ENCODE peak calls at places on chromosomes 3 and 15, in seven cellular contexts. M, J, X, L, Z, W and N are unnamed samples.

GRCh38 chr3:43867673-43868072 is 176.9 kb downstream of the ABHD5 start:
- DNase-seq in M (no peak), J (no peak), X (peak), L (no peak), Z (no peak), W (no peak), N (no peak)

GRCh38 chr15:30953731-30954378 is 37.6 kb downstream of the MTMR10 start:
- DNase-seq in M (no peak), J (no peak), X (no peak), L (peak), Z (no peak), W (peak), N (no peak)

GRCh38 chr15:39622660-39623549 is 42.0 kb downstream of the THBS1 start:
- DNase-seq in M (no peak), J (no peak), X (no peak), L (no peak), Z (no peak), W (no peak), N (no peak)

GRCh38 chr3:33074217-33075067 is 22.5 kb downstream of the GLB1 start:
- DNase-seq in M (peak), J (peak), X (no peak), L (no peak), Z (no peak), W (peak), N (peak)

GRCh38 chr3:17157713-17158112 is 273.0 kb downstream of the PLCL2 start:
- DNase-seq in M (no peak), J (no peak), X (no peak), L (no peak), Z (no peak), W (no peak), N (no peak)

GRCh38 chr3:109548192-109548938 is 211.0 kb upstream of the DPPA4 start:
- DNase-seq in M (no peak), J (no peak), X (no peak), L (no peak), Z (no peak), W (no peak), N (no peak)

GRCh38 chr3:154334973-154335420 is 10.7 kb upstream of the DHX36 start:
- DNase-seq in M (no peak), J (no peak), X (no peak), L (no peak), Z (no peak), W (peak), N (no peak)

GRCh38 chr15:39887832-39888231 is 32.2 kb downstream of the GPR176 start:
- DNase-seq in M (peak), J (no peak), X (no peak), L (no peak), Z (no peak), W (peak), N (no peak)

GRCh38 chr15:98841419-98841970 is 166.1 kb downstream of the PGPEP1L start:
- DNase-seq in M (no peak), J (no peak), X (no peak), L (no peak), Z (no peak), W (no peak), N (no peak)

GRCh38 chr15:51311510-51311909 is 26.9 kb downstream of the CYP19A1 start:
- DNase-seq in M (no peak), J (no peak), X (no peak), L (no peak), Z (no peak), W (no peak), N (no peak)

GRCh38 chr3:173889522-173890055 is 492.0 kb downstream of the NLGN1 start:
- DNase-seq in M (no peak), J (no peak), X (no peak), L (no peak), Z (no peak), W (no peak), N (no peak)

GRCh38 chr15:29926083-29926388 is 103.8 kb upstream of the TJP1 start:
- DNase-seq in M (no peak), J (no peak), X (no peak), L (no peak), Z (no peak), W (no peak), N (no peak)

GRCh38 chr15:43219929-43220886 is 610 bp downstream of the EPB42 start:
- DNase-seq in M (no peak), J (no peak), X (no peak), L (no peak), Z (no peak), W (no peak), N (no peak)

GRCh38 chr15:91456251-91456718 is 356.2 kb downstream of the SV2B start:
- DNase-seq in M (no peak), J (no peak), X (no peak), L (no peak), Z (no peak), W (no peak), N (no peak)

GRCh38 chr3:154801729-154802128 is 278.4 kb upstream of the MME start:
- DNase-seq in M (no peak), J (no peak), X (no peak), L (no peak), Z (no peak), W (no peak), N (no peak)

GRCh38 chr3:100060685-100061484 is 53.4 kb downstream of the FILIP1L start:
- DNase-seq in M (no peak), J (no peak), X (no peak), L (no peak), Z (no peak), W (peak), N (no peak)

GRCh38 chr15:70775160-70775559 is 11.8 kb upstream of the UACA start:
- DNase-seq in M (no peak), J (no peak), X (no peak), L (no peak), Z (no peak), W (no peak), N (no peak)

GRCh38 chr3:133491481-133492059 is 81.9 kb upstream of the CDV3 start:
- DNase-seq in M (no peak), J (no peak), X (no peak), L (no peak), Z (no peak), W (no peak), N (no peak)

GRCh38 chr3:99895706-99896441 is 78.2 kb downstream of the CMSS1 start:
- DNase-seq in M (no peak), J (no peak), X (no peak), L (no peak), Z (no peak), W (peak), N (no peak)

GRCh38 chr15:36175781-36176211 is 403.6 kb upstream of the CDIN1 start:
- DNase-seq in M (no peak), J (no peak), X (no peak), L (no peak), Z (no peak), W (no peak), N (no peak)

GRCh38 chr15:42494998-42495360 is 455 bp upstream of the SNAP23 start:
- DNase-seq in M (peak), J (no peak), X (no peak), L (no peak), Z (no peak), W (peak), N (no peak)

GRCh38 chr3:100179692-100180349 is 65.5 kb upstream of the FILIP1L start:
- DNase-seq in M (no peak), J (no peak), X (no peak), L (no peak), Z (no peak), W (peak), N (no peak)

GRCh38 chr3:183008799-183009198 is 28.5 kb upstream of the DCUN1D1 start:
- DNase-seq in M (no peak), J (no peak), X (no peak), L (no peak), Z (no peak), W (no peak), N (no peak)

GRCh38 chr3:141783632-141784031 is 20.4 kb downstream of the GRK7 start:
- DNase-seq in M (no peak), J (no peak), X (no peak), L (no peak), Z (no peak), W (no peak), N (no peak)

GRCh38 chr3:174529298-174529697 is 329.8 kb upstream of the NAALADL2 start:
- DNase-seq in M (no peak), J (no peak), X (no peak), L (no peak), Z (no peak), W (no peak), N (no peak)

GRCh38 chr3:102142379-102143058 is 292.3 kb upstream of the ZPLD1 start:
- DNase-seq in M (no peak), J (no peak), X (no peak), L (no peak), Z (no peak), W (no peak), N (no peak)

GRCh38 chr3:182487048-182487447 is 306.3 kb upstream of the ATP11B start:
- DNase-seq in M (no peak), J (no peak), X (no peak), L (no peak), Z (no peak), W (no peak), N (no peak)

GRCh38 chr3:107431298-107432012 is 54.2 kb downstream of the CCDC54 start:
- DNase-seq in M (peak), J (peak), X (peak), L (peak), Z (peak), W (peak), N (peak)

GRCh38 chr15:33242165-33242564 is 47.7 kb upstream of the FMN1 start:
- DNase-seq in M (no peak), J (no peak), X (no peak), L (no peak), Z (no peak), W (no peak), N (no peak)

GRCh38 chr3:58536501-58537411 is at the start of gene ACOX2:
- DNase-seq in M (peak), J (no peak), X (no peak), L (no peak), Z (no peak), W (no peak), N (no peak)
- TF ChIP-seq POLR2A in M (no peak), J (no peak), X (no peak), L (no peak), Z (no peak), W (no peak), N (no peak)

DNA sequence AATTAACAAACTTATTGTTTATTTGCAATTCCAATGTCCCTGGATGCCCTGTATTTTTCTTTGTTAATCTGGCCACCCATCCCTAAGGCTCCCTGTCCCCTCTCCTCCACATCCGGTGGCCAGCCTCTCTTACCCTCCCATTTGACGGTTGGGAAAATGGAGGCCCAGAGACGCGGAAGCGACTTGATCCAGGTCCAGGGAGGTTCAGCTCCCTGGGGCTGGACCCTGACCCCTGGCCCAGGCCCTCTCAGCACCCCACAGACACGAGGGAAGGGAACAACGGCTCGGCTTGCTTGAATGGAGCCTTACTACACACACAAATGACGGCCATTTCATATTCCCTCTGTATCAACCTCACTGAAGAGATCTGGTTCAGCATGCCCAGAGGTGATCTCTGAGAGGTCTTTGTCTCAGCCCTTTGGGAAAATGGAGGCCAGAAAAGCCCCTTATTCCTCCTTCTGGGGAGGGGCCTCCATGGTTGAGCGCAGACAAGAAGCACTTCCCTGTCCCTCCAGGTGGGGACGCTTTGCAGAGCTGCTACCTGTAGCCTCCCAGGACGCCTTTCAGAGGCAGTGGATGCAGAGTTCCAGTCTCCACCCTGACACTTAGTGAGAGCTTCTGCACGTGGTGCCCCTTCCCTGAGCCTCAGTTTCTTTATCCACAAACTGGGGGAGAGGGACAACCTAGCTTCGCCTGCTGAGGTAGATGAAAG is 82.1 kb downstream of the ATP2B2 start:
- DNase-seq in M (no peak), J (no peak), X (no peak), L (no peak), Z (no peak), W (peak), N (no peak)
- TF ChIP-seq POLR2AphosphoS5 in M (no peak), J (no peak), X (no peak), L (no peak), Z (no peak), W (no peak), N (no peak)

DNA sequence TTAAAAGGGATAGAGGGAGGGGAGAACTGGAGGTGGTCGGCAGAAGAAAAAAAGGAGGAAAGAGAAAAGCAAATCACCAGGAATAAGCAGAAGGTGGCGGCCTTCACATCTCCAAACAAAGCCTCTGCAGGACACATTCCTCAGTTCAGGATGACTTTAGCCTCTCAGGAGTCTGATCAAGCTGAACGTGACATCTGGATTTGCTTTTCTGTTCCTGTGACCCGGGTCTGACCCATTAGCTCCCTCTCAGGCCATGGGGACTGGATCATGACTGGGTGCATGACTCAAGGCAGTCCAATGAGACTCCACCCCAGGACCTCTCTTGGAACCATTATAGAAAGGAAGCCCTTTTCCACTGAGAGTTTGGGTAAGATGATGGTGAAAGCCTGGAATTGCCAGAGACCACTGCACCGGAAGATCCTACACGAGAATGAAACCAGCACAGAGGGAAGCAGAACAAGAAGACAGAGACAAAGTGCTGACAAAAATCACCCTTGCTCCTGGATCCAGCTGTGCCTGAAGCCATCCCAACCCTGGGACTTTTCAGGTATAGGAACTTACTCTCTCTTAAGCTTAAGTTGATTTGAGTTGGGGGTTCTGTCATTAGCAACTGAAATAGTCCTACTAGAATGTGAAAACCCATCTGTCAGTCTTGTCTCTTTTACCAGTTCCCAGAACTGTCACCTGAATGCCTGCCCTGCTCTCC is 45.4 kb upstream of the RAD18 start:
- DNase-seq in M (no peak), J (no peak), X (no peak), L (no peak), Z (no peak), W (no peak), N (no peak)
- TF ChIP-seq POLR2A in M (no peak), J (no peak), X (no peak), L (no peak), Z (no peak), W (no peak), N (no peak)

GRCh38 chr3:97950360-97950759 is 21.9 kb downstream of the RIOX2 start:
- DNase-seq in M (no peak), J (no peak), X (no peak), L (no peak), Z (no peak), W (no peak), N (no peak)
- TF ChIP-seq POLR2AphosphoS5 in M (no peak), J (no peak), X (no peak), L (no peak), Z (no peak), W (no peak), N (no peak)